ENCODE peak calls at places on chromosomes 6 and 20, in four cellular contexts. T is fibroblast of the conjunctiva, R is NCI-H1092, K is cardiac fibroblast. A is an unnamed sample.

GRCh38 chr6:13678255-13678983 is 33.2 kb downstream of the RANBP9 start:
- DNase-seq in T (no peak), K (no peak), R (no peak), A (no peak)

GRCh38 chr6:154432533-154433476 is 76.2 kb upstream of the IPCEF1 start:
- DNase-seq in K (peak; percentile 94), R (no peak), T (no peak), A (no peak)

GRCh38 chr6:121688974-121689373 is 253.5 kb downstream of the GJA1 start:
- DNase-seq in T (no peak), K (no peak), R (no peak), A (no peak)

GRCh38 chr6:158020272-158020711 is 38.6 kb downstream of the SYNJ2 start:
- DNase-seq in T (no peak), R (no peak), K (no peak), A (no peak)

GRCh38 chr6:139430897-139431601 is 56.6 kb upstream of the CITED2 start:
- DNase-seq in K (no peak), R (no peak), T (no peak), A (no peak)

GRCh38 chr6:33323623-33323948 is 6.0 kb upstream of the ZBTB22 start:
- DNase-seq in K (no peak), R (peak; percentile 52), T (no peak), A (no peak)

GRCh38 chr6:15431762-15432495 is 186.1 kb downstream of the JARID2 start:
- DNase-seq in R (no peak), T (no peak), K (peak; percentile 43), A (no peak)

GRCh38 chr6:155188707-155189496 is 74.9 kb upstream of the CLDN20 start:
- DNase-seq in R (no peak), T (peak; percentile 87), K (peak; percentile 90), A (peak; percentile 98)

GRCh38 chr6:139547082-139547776 is 172.8 kb upstream of the CITED2 start:
- DNase-seq in K (peak; percentile 44), R (no peak), T (no peak), A (no peak)

GRCh38 chr20:58401123-58401639 is 12.2 kb downstream of the VAPB start:
- DNase-seq in R (no peak), T (no peak), K (no peak), A (no peak)

GRCh38 chr6:37127961-37128862 is 41.7 kb upstream of the PIM1 start:
- DNase-seq in R (no peak), T (no peak), K (peak; percentile 84), A (no peak)

GRCh38 chr6:148747145-148747492 is 289 bp downstream of the UST start:
- DNase-seq in R (no peak), T (no peak), K (peak; percentile 71), A (no peak)

GRCh38 chr6:82751718-82752117 is 313.9 kb downstream of the UBE3D start:
- DNase-seq in K (no peak), T (no peak), R (no peak), A (no peak)

GRCh38 chr20:6768228-6769185 is 1.0 kb downstream of the BMP2 start:
- DNase-seq in T (no peak), R (no peak), K (peak; percentile 44), A (no peak)